ENCODE peak calls at places on chromosomes 6 and 20, in four cellular contexts. One of them, this sample, is unnamed.
A peak's percentile ranks its signal among the peaks of the same experiment; 100 is the strongest.

GRCh38 chr20:59977086-59977485 is 18.9 kb downstream of the CDH26 start:
- DNase-seq in activated T-helper 1 cell treated with anti-CD3 and anti-CD28 coated beads, Interleukin-12 subunit alpha, Interleukin-12 subunit beta, Interleukin-2, Interleukin-4 antibody, amounts not matched to agents 30 ng/mL and 10 ng/mL and 1 ng/mL, durations not matched to agents 14 hours and 24 hours and 36 hours: no peak
- DNase-seq in occipital lobe: no peak
- DNase-seq in WTC11: no peak
- DNase-seq in this sample: no peak

GRCh38 chr20:24208652-24209051 is 220.1 kb upstream of the GGTLC1 start:
- DNase-seq in WTC11: peak; percentile 67
- DNase-seq in activated T-helper 1 cell treated with anti-CD3 and anti-CD28 coated beads, Interleukin-12 subunit alpha, Interleukin-12 subunit beta, Interleukin-2, Interleukin-4 antibody, amounts not matched to agents 30 ng/mL and 10 ng/mL and 1 ng/mL, durations not matched to agents 14 hours and 24 hours and 36 hours: no peak
- DNase-seq in occipital lobe: no peak
- DNase-seq in this sample: no peak

GRCh38 chr6:83707829-83708545 is 914 bp downstream of the SNAP91 start:
- DNase-seq in WTC11: peak; percentile 49
- DNase-seq in activated T-helper 1 cell treated with anti-CD3 and anti-CD28 coated beads, Interleukin-12 subunit alpha, Interleukin-12 subunit beta, Interleukin-2, Interleukin-4 antibody, amounts not matched to agents 30 ng/mL and 10 ng/mL and 1 ng/mL, durations not matched to agents 14 hours and 24 hours and 36 hours: no peak
- DNase-seq in occipital lobe: peak; percentile 40
- DNase-seq in this sample: no peak

GRCh38 chr6:112311950-112312547 is 35.1 kb upstream of the RFPL4B start:
- DNase-seq in activated T-helper 1 cell treated with anti-CD3 and anti-CD28 coated beads, Interleukin-12 subunit alpha, Interleukin-12 subunit beta, Interleukin-2, Interleukin-4 antibody, amounts not matched to agents 30 ng/mL and 10 ng/mL and 1 ng/mL, durations not matched to agents 14 hours and 24 hours and 36 hours: no peak
- DNase-seq in WTC11: no peak
- DNase-seq in occipital lobe: no peak
- DNase-seq in this sample: no peak

GRCh38 chr6:92945799-92946198 is 473.6 kb downstream of the EPHA7 start:
- DNase-seq in occipital lobe: no peak
- DNase-seq in WTC11: no peak
- DNase-seq in activated T-helper 1 cell treated with anti-CD3 and anti-CD28 coated beads, Interleukin-12 subunit alpha, Interleukin-12 subunit beta, Interleukin-2, Interleukin-4 antibody, amounts not matched to agents 30 ng/mL and 10 ng/mL and 1 ng/mL, durations not matched to agents 14 hours and 24 hours and 36 hours: no peak
- DNase-seq in this sample: no peak

GRCh38 chr6:25717856-25718740 is 36.4 kb upstream of the SLC17A4 start:
- DNase-seq in occipital lobe: no peak
- DNase-seq in activated T-helper 1 cell treated with anti-CD3 and anti-CD28 coated beads, Interleukin-12 subunit alpha, Interleukin-12 subunit beta, Interleukin-2, Interleukin-4 antibody, amounts not matched to agents 30 ng/mL and 10 ng/mL and 1 ng/mL, durations not matched to agents 14 hours and 24 hours and 36 hours: no peak
- DNase-seq in WTC11: no peak
- DNase-seq in this sample: no peak

GRCh38 chr6:157152544-157152943 is 170.8 kb downstream of the TMEM242 start:
- DNase-seq in occipital lobe: no peak
- DNase-seq in WTC11: no peak
- DNase-seq in activated T-helper 1 cell treated with anti-CD3 and anti-CD28 coated beads, Interleukin-12 subunit alpha, Interleukin-12 subunit beta, Interleukin-2, Interleukin-4 antibody, amounts not matched to agents 30 ng/mL and 10 ng/mL and 1 ng/mL, durations not matched to agents 14 hours and 24 hours and 36 hours: no peak
- DNase-seq in this sample: no peak

GRCh38 chr6:168125429-168126001 is 46.5 kb upstream of the FRMD1 start:
- DNase-seq in activated T-helper 1 cell treated with anti-CD3 and anti-CD28 coated beads, Interleukin-12 subunit alpha, Interleukin-12 subunit beta, Interleukin-2, Interleukin-4 antibody, amounts not matched to agents 30 ng/mL and 10 ng/mL and 1 ng/mL, durations not matched to agents 14 hours and 24 hours and 36 hours: no peak
- DNase-seq in WTC11: no peak
- DNase-seq in occipital lobe: no peak
- DNase-seq in this sample: no peak